ENCODE peak calls at places on chromosomes 2 and 18, in four cellular contexts. One of them, this sample, is unnamed.

GRCh38 chr2:217289153-217289908 is 429.5 kb upstream of the TNP1 start:
- DNase-seq in glutamatergic neuron: peak
- DNase-seq in H4: no peak
- DNase-seq in activated CD8-positive, alpha-beta T cell treated with anti-CD3 and anti-CD28 coated beads, Interleukin-2, amount 10 ng/mL, durations not matched to agents 7 days and 5 days: no peak
- DNase-seq in this sample: no peak

GRCh38 chr2:157806426-157806825 is 69.7 kb downstream of the ACVR1 start:
- DNase-seq in activated CD8-positive, alpha-beta T cell treated with anti-CD3 and anti-CD28 coated beads, Interleukin-2, amount 10 ng/mL, durations not matched to agents 7 days and 5 days: no peak
- DNase-seq in H4: no peak
- DNase-seq in glutamatergic neuron: no peak
- DNase-seq in this sample: no peak

GRCh38 chr2:94996401-94997100 is 29.0 kb upstream of the MAL start:
- DNase-seq in glutamatergic neuron: peak
- DNase-seq in activated CD8-positive, alpha-beta T cell treated with anti-CD3 and anti-CD28 coated beads, Interleukin-2, amount 10 ng/mL, durations not matched to agents 7 days and 5 days: no peak
- DNase-seq in H4: no peak
- DNase-seq in this sample: no peak

GRCh38 chr2:11416931-11417330 is 49.0 kb downstream of the E2F6 start:
- DNase-seq in H4: no peak
- DNase-seq in glutamatergic neuron: no peak
- DNase-seq in activated CD8-positive, alpha-beta T cell treated with anti-CD3 and anti-CD28 coated beads, Interleukin-2, amount 10 ng/mL, durations not matched to agents 7 days and 5 days: no peak
- DNase-seq in this sample: no peak

GRCh38 chr18:12271376-12272235 is 17.4 kb downstream of the CIDEA start:
- DNase-seq in activated CD8-positive, alpha-beta T cell treated with anti-CD3 and anti-CD28 coated beads, Interleukin-2, amount 10 ng/mL, durations not matched to agents 7 days and 5 days: peak
- DNase-seq in H4: peak
- DNase-seq in glutamatergic neuron: peak
- DNase-seq in this sample: peak

GRCh38 chr2:192718340-192718739 is 523.6 kb upstream of the TMEFF2 start:
- DNase-seq in H4: no peak
- DNase-seq in glutamatergic neuron: no peak
- DNase-seq in activated CD8-positive, alpha-beta T cell treated with anti-CD3 and anti-CD28 coated beads, Interleukin-2, amount 10 ng/mL, durations not matched to agents 7 days and 5 days: no peak
- DNase-seq in this sample: no peak

GRCh38 chr18:23356915-23357421 is 96.1 kb upstream of the RIOK3 start:
- DNase-seq in glutamatergic neuron: no peak
- DNase-seq in H4: no peak
- DNase-seq in activated CD8-positive, alpha-beta T cell treated with anti-CD3 and anti-CD28 coated beads, Interleukin-2, amount 10 ng/mL, durations not matched to agents 7 days and 5 days: no peak
- DNase-seq in this sample: no peak

GRCh38 chr2:239399404-239399999 is 1.3 kb downstream of the HDAC4 start:
- DNase-seq in glutamatergic neuron: no peak
- DNase-seq in activated CD8-positive, alpha-beta T cell treated with anti-CD3 and anti-CD28 coated beads, Interleukin-2, amount 10 ng/mL, durations not matched to agents 7 days and 5 days: peak
- DNase-seq in H4: no peak
- DNase-seq in this sample: no peak

GRCh38 chr2:208698114-208698513 is 291.5 kb downstream of the PTH2R start:
- DNase-seq in H4: no peak
- DNase-seq in activated CD8-positive, alpha-beta T cell treated with anti-CD3 and anti-CD28 coated beads, Interleukin-2, amount 10 ng/mL, durations not matched to agents 7 days and 5 days: no peak
- DNase-seq in glutamatergic neuron: no peak
- DNase-seq in this sample: no peak

GRCh38 chr2:160737247-160737646 is 243.6 kb upstream of the RBMS1 start:
- DNase-seq in activated CD8-positive, alpha-beta T cell treated with anti-CD3 and anti-CD28 coated beads, Interleukin-2, amount 10 ng/mL, durations not matched to agents 7 days and 5 days: no peak
- DNase-seq in glutamatergic neuron: no peak
- DNase-seq in H4: no peak
- DNase-seq in this sample: no peak

GRCh38 chr2:190842606-190843104 is 38.0 kb upstream of the GLS start:
- DNase-seq in activated CD8-positive, alpha-beta T cell treated with anti-CD3 and anti-CD28 coated beads, Interleukin-2, amount 10 ng/mL, durations not matched to agents 7 days and 5 days: no peak
- DNase-seq in H4: no peak
- DNase-seq in glutamatergic neuron: no peak
- DNase-seq in this sample: no peak

GRCh38 chr18:1371724-1372123 is 467.1 kb downstream of the ADCYAP1 start:
- DNase-seq in glutamatergic neuron: no peak
- DNase-seq in activated CD8-positive, alpha-beta T cell treated with anti-CD3 and anti-CD28 coated beads, Interleukin-2, amount 10 ng/mL, durations not matched to agents 7 days and 5 days: no peak
- DNase-seq in H4: no peak
- DNase-seq in this sample: no peak

GRCh38 chr2:43024515-43024962 is 201.9 kb downstream of the ZFP36L2 start:
- DNase-seq in H4: peak
- DNase-seq in glutamatergic neuron: peak
- DNase-seq in activated CD8-positive, alpha-beta T cell treated with anti-CD3 and anti-CD28 coated beads, Interleukin-2, amount 10 ng/mL, durations not matched to agents 7 days and 5 days: peak
- DNase-seq in this sample: no peak

GRCh38 chr2:70141754-70142589 is 48.8 kb downstream of the C2orf42 start:
- DNase-seq in H4: no peak
- DNase-seq in glutamatergic neuron: peak
- DNase-seq in activated CD8-positive, alpha-beta T cell treated with anti-CD3 and anti-CD28 coated beads, Interleukin-2, amount 10 ng/mL, durations not matched to agents 7 days and 5 days: no peak
- DNase-seq in this sample: no peak

GRCh38 chr2:237149425-237149824 is 63.7 kb downstream of the COPS8 start:
- DNase-seq in activated CD8-positive, alpha-beta T cell treated with anti-CD3 and anti-CD28 coated beads, Interleukin-2, amount 10 ng/mL, durations not matched to agents 7 days and 5 days: no peak
- DNase-seq in glutamatergic neuron: no peak
- DNase-seq in H4: no peak
- DNase-seq in this sample: no peak

GRCh38 chr18:36296591-36297418 is 708 bp upstream of the FHOD3 start:
- DNase-seq in glutamatergic neuron: peak
- DNase-seq in H4: peak
- DNase-seq in activated CD8-positive, alpha-beta T cell treated with anti-CD3 and anti-CD28 coated beads, Interleukin-2, amount 10 ng/mL, durations not matched to agents 7 days and 5 days: no peak
- DNase-seq in this sample: no peak

This sample was measured in CMK.